ENCODE peak calls at places on chromosomes 1 and 21, in nine cellular contexts. X is CD4-positive, alpha-beta T cell; Z is activated CD4-positive, CD25-positive, alpha-beta regulatory T cell treated with anti-CD3 and anti-CD28 coated beads, Interleukin-2, amount 50 U/mL, for 16 hours; M is KBM-7; D is thoracic aorta; Q is HTR-8/SVneo; T is stimulated activated CD8-positive, alpha-beta memory T cell treated with anti-CD3 and anti-CD28 coated beads, Interleukin-4, amount 100 ng/mL, for 4 hours; S is ELR; K is fibroblast of the aortic adventitia. E is an unnamed sample.
A peak's percentile ranks its signal among the peaks of the same experiment; 100 is the strongest.

GRCh38 chr1:58345215-58346075 is 201.1 kb downstream of the OMA1 start:
- DNase-seq in M (no peak), K (no peak), S (no peak), T (no peak), Q (no peak), D (no peak), Z (no peak), X (no peak), E (no peak)

GRCh38 chr21:42839271-42840231 is 39.8 kb downstream of the WDR4 start:
- DNase-seq in M (no peak), D (no peak), Z (no peak), X (no peak), Q (no peak), S (no peak), T (no peak), K (no peak), E (no peak)

GRCh38 chr1:98351506-98352038 is 309.9 kb upstream of the SNX7 start:
- DNase-seq in T (no peak), Q (no peak), Z (no peak), K (no peak), D (no peak), S (no peak), X (no peak), M (peak; percentile 13), E (no peak)

GRCh38 chr1:167054946-167055630 is 35.1 kb downstream of the GPA33 start:
- DNase-seq in Q (no peak), S (peak; percentile 6), X (no peak), T (no peak), D (no peak), Z (no peak), M (no peak), K (no peak), E (no peak)

GRCh38 chr21:32329776-32330175 is 31.1 kb downstream of the MRAP start:
- DNase-seq in M (no peak), K (no peak), X (no peak), T (no peak), Z (no peak), S (peak; percentile 67), D (no peak), Q (no peak), E (peak; percentile 29)

GRCh38 chr1:160124709-160125478 is 9.3 kb downstream of the ATP1A2 start:
- DNase-seq in S (peak; percentile 89), M (no peak), X (no peak), D (no peak), Q (peak; percentile 80), T (no peak), K (peak; percentile 81), Z (no peak), E (peak; percentile 53)

GRCh38 chr1:229973297-229973612 is 93.8 kb upstream of the GALNT2 start:
- DNase-seq in T (no peak), D (no peak), K (no peak), X (no peak), M (no peak), Z (no peak), Q (no peak), S (no peak), E (no peak)

GRCh38 chr1:210989949-210990348 is 144.0 kb downstream of the KCNH1 start:
- DNase-seq in Z (no peak), D (no peak), K (no peak), S (no peak), Q (no peak), T (no peak), M (no peak), X (no peak), E (no peak)

GRCh38 chr1:61588736-61589381 is 136.1 kb downstream of the TM2D1 start:
- DNase-seq in Q (peak; percentile 52), M (peak; percentile 71), X (peak; percentile 30), Z (peak; percentile 30), T (peak; percentile 5), D (no peak), K (peak; percentile 57), S (peak; percentile 71), E (peak; percentile 75)

GRCh38 chr1:21831454-21831970 is 19.4 kb downstream of the LDLRAD2 start:
- DNase-seq in T (no peak), Z (no peak), Q (no peak), K (no peak), X (no peak), M (no peak), D (no peak), S (no peak), E (no peak)

GRCh38 chr1:86156571-86157455 is at the start of gene COL24A1:
- DNase-seq in M (peak; percentile 94), S (peak; percentile 64), Z (no peak), T (no peak), D (no peak), K (peak; percentile 34), X (no peak), Q (peak; percentile 30), E (peak; percentile 53)

GRCh38 chr1:9326596-9326995 is 33.9 kb downstream of the SPSB1 start:
- DNase-seq in M (no peak), Z (no peak), T (no peak), K (peak; percentile 81), X (no peak), S (no peak), Q (no peak), D (no peak), E (peak; percentile 54)

GRCh38 chr1:160285506-160285905 is 573 bp upstream of the PEX19 start:
- DNase-seq in T (no peak), K (no peak), X (no peak), Z (no peak), M (no peak), D (no peak), S (no peak), Q (no peak), E (no peak)

GRCh38 chr1:60078182-60078581 is 4.6 kb upstream of the C1orf87 start:
- DNase-seq in M (no peak), Z (no peak), K (peak; percentile 54), S (no peak), Q (no peak), D (no peak), X (no peak), T (no peak), E (peak; percentile 6)

GRCh38 chr1:162823771-162824525 is 33.4 kb downstream of the HSD17B7 start:
- DNase-seq in S (peak; percentile 29), D (no peak), T (no peak), Q (no peak), X (no peak), M (no peak), Z (no peak), K (no peak), E (no peak)

GRCh38 chr1:115677172-115677542 is 35.4 kb downstream of the VANGL1 start:
- DNase-seq in Z (no peak), T (no peak), K (no peak), X (no peak), S (peak; percentile 15), M (peak; percentile 44), D (no peak), Q (no peak), E (peak; percentile 25)

E was measured in fibroblast of pulmonary artery.